ENCODE peak calls at places on chromosome 11, in seven cellular contexts. L, J, Y, S, G, C and W are unnamed samples.

GRCh38 chr11:134901536-134901935 is 489.5 kb upstream of the B3GAT1 start:
- DNase-seq in L (no peak), J (no peak), Y (no peak), S (no peak), G (no peak), C (no peak), W (no peak)

GRCh38 chr11:69930081-69931059 is 111.2 kb upstream of the FGF3 start:
- DNase-seq in L (no peak), J (no peak), Y (no peak), S (no peak), G (no peak), C (no peak), W (no peak)

GRCh38 chr11:72807021-72807693 is 7.1 kb upstream of the ATG16L2 start:
- DNase-seq in L (no peak), J (no peak), Y (no peak), S (no peak), G (peak), C (no peak), W (no peak)

GRCh38 chr11:111308140-111308539 is 9.8 kb downstream of the POU2AF3 start:
- DNase-seq in L (no peak), J (no peak), Y (no peak), S (no peak), G (peak), C (no peak), W (no peak)

GRCh38 chr11:1747753-1748466 is 2.5 kb downstream of the IFITM10 start:
- DNase-seq in L (no peak), J (no peak), Y (no peak), S (peak), G (no peak), C (no peak), W (no peak)

GRCh38 chr11:60307507-60308195 is 19.4 kb upstream of the MS4A6E start:
- DNase-seq in L (no peak), J (no peak), Y (no peak), S (no peak), G (no peak), C (no peak), W (no peak)

GRCh38 chr11:75197512-75198277 is 42.9 kb upstream of the TPBGL start:
- DNase-seq in L (no peak), J (no peak), Y (no peak), S (no peak), G (no peak), C (no peak), W (no peak)

GRCh38 chr11:14300661-14301304 is 58.2 kb downstream of the RRAS2 start:
- DNase-seq in L (peak), J (peak), Y (peak), S (peak), G (peak), C (no peak), W (peak)

GRCh38 chr11:130208241-130209127 is 48.9 kb downstream of the ST14 start:
- DNase-seq in L (no peak), J (no peak), Y (no peak), S (peak), G (no peak), C (no peak), W (no peak)

GRCh38 chr11:132997396-132997795 is 534.9 kb downstream of the OPCML start:
- DNase-seq in L (no peak), J (no peak), Y (no peak), S (no peak), G (no peak), C (no peak), W (no peak)

GRCh38 chr11:9765320-9766101 is 101.6 kb downstream of the SWAP70 start:
- DNase-seq in L (no peak), J (no peak), Y (no peak), S (no peak), G (peak), C (no peak), W (peak)

GRCh38 chr11:43693731-43694130 is 13.2 kb downstream of the HSD17B12 start:
- DNase-seq in L (no peak), J (peak), Y (no peak), S (no peak), G (no peak), C (no peak), W (no peak)

GRCh38 chr11:47229161-47229560 is 14.4 kb downstream of the DDB2 start:
- DNase-seq in L (no peak), J (no peak), Y (no peak), S (peak), G (no peak), C (no peak), W (no peak)

GRCh38 chr11:1486054-1486825 is at the start of gene MOB2:
- DNase-seq in L (no peak), J (no peak), Y (no peak), S (no peak), G (no peak), C (no peak), W (no peak)

GRCh38 chr11:46277623-46278386 is at the start of gene CREB3L1:
- DNase-seq in L (no peak), J (peak), Y (no peak), S (peak), G (no peak), C (no peak), W (no peak)

GRCh38 chr11:59960502-59961381 is 3.1 kb upstream of the OOSP4A start:
- DNase-seq in L (no peak), J (peak), Y (no peak), S (peak), G (no peak), C (no peak), W (no peak)

GRCh38 chr11:47924184-47924671 is 56.1 kb upstream of the PTPRJ start:
- DNase-seq in L (peak), J (no peak), Y (no peak), S (no peak), G (peak), C (no peak), W (no peak)

GRCh38 chr11:6995703-6996102 is 24.4 kb downstream of the ZNF214 start:
- DNase-seq in L (no peak), J (no peak), Y (no peak), S (no peak), G (no peak), C (no peak), W (no peak)

GRCh38 chr11:77705195-77705876 is 67.7 kb upstream of the CLNS1A start:
- DNase-seq in L (peak), J (peak), Y (no peak), S (no peak), G (peak), C (no peak), W (peak)

DNA sequence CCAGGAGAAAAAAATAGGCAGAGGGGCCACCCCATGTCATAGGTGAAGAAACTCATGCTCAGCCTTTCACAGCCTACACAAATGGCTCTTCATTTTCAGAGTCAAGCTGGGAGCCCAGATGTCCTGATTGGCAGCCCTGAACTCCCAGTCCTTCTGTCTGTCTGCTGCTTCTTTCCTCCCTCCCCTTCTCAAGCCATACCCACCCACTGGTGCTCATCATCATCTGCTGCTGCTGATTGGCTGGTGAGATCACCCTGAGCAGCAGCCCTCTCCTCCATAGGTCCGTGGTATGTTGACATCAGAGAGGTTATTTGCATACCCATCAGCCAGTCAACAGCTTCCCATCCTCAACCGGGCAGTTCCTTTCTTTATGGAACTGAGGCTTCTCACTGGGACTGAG is 46.1 kb upstream of the PRDM11 start:
- DNase-seq in L (no peak), J (peak), Y (no peak), S (peak), G (no peak), C (no peak), W (no peak)
- H3K4me3 ChIP-seq in L (no peak), J (no peak), Y (no peak), S (no peak), G (no peak), C (no peak), W (no peak)

DNA sequence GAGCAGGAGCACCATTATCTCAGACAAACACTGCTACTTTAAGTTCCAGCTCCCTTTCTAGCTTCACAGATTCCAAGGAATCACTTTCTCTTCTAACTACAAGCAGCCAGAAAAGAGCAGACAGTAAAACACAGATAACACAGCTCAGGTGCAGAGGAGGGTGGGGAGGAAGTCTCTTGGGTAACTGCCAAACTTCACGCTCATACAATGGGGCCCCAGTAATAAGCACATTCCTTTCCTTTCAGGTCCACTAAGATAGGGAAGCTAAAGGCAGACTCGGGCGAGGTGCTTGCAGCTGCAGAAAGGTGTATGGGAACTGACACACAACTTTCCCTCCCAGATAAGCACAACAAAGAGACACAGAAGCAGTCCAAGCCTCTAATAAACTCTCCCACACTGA is 69.2 kb upstream of the OR9G4 start:
- DNase-seq in L (no peak), J (no peak), Y (no peak), S (no peak), G (no peak), C (no peak), W (no peak)
- TF ChIP-seq YY1 in L (no peak), J (no peak), Y (no peak), S (no peak), G (no peak), C (no peak), W (no peak)

GRCh38 chr11:119016216-119017009 is 1.7 kb downstream of the RPS25 start:
- DNase-seq in L (no peak), J (peak), Y (no peak), S (no peak), G (no peak), C (no peak), W (no peak)
- H3K4me3 ChIP-seq in L (peak), J (peak), Y (peak), S (peak), G (peak), C (peak), W (peak)

GRCh38 chr11:65557280-65558001 is 718 bp downstream of the LTBP3 start:
- DNase-seq in L (no peak), J (no peak), Y (no peak), S (peak), G (peak), C (no peak), W (no peak)

GRCh38 chr11:65558002-65558784 is at the start of gene LTBP3:
- DNase-seq in L (no peak), J (peak), Y (no peak), S (peak), G (peak), C (no peak), W (no peak)

GRCh38 chr11:65555693-65556231 is 2.4 kb downstream of the LTBP3 start:
- DNase-seq in L (peak), J (no peak), Y (no peak), S (peak), G (peak), C (no peak), W (no peak)

GRCh38 chr11:65554842-65555395 is 3.2 kb downstream of the LTBP3 start:
- DNase-seq in L (no peak), J (no peak), Y (no peak), S (no peak), G (no peak), C (no peak), W (no peak)

DNA sequence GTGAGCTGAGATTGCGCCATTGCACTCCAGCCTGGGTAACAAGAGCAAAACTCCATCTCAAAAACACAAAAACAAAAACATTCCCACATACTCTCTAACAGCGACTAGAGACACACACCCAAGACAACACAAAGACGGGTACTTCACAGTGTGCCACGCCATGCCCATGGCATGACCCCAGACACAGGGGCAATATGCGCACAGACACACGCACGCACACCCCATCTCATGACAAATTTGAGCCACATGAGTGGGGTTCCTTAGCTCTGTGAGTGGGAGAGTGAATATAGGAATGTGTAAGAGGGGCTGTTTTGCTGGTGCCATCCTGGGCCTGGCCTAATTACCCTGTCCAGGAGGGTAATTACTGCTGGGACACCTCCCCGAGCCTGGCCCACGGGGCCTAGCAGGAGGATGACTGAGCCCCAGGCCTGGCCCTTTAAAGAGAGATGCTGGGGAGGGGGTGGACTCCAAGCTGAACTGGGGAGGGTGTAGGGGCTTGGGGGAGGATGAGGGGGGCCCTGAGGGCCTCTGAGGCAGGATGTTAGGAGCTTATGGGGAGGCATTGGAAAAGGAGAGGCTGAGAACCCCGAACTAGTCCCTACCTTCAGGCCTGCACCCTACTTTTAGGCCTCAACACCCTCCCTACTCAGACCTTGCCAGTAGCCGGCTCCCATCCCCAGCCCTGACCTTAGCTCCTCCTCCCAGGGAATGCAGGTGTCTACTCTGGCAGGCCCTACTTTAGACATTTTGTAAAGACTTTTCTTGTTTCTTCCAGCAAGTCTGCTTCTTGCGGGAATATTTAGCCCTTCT is 1.5 kb downstream of the LTBP3 start:
- DNase-seq in L (no peak), J (no peak), Y (no peak), S (no peak), G (no peak), C (no peak), W (no peak)
- TF ChIP-seq YY1 in L (no peak), J (no peak), Y (no peak), S (no peak), G (no peak), C (no peak), W (no peak)

DNA sequence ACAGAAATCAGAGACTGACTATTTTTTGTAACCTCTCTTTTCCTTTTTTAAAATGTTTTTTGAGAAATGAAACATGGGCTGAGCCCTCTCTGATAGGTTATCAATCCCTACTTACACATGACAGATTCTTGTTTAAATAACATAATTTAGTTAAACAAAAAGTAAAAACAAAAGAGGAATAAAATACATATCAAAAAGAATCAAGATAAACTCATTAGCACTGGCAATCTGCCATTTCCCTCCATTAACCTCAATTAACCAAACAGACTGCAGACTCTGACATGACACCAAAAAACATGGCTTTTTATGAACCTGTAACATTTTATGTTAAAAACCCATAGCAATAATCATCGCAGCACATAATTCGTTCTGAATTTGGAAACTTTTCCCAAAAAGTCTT is 284.4 kb upstream of the MTNR1B start:
- DNase-seq in L (no peak), J (no peak), Y (no peak), S (peak), G (no peak), C (no peak), W (no peak)
- H3K4me3 ChIP-seq in L (no peak), J (no peak), Y (no peak), S (no peak), G (no peak), C (no peak), W (no peak)

GRCh38 chr11:91846664-91847063 is 378.0 kb upstream of the FAT3 start:
- DNase-seq in L (no peak), J (no peak), Y (no peak), S (no peak), G (no peak), C (no peak), W (no peak)
- TF ChIP-seq YY1 in L (no peak), J (no peak), Y (no peak), S (no peak), G (no peak), C (no peak), W (no peak)